ENCODE peak calls at places on chromosome 5, in ten cellular contexts. H, D, U, Y, X, T, E, N, A and Q are unnamed samples.

GRCh38 chr5:95959964-95960801 is 1.5 kb downstream of the ELL2 start:
- DNase-seq in H (peak), D (no peak), U (no peak), Y (no peak), X (no peak), T (no peak), E (peak), N (peak), A (no peak), Q (no peak)

GRCh38 chr5:163846512-163846911 is 341.1 kb downstream of the MAT2B start:
- DNase-seq in H (peak), D (no peak), U (no peak), Y (no peak), X (peak), T (peak), E (peak), N (no peak), A (no peak), Q (no peak)

GRCh38 chr5:68010740-68011139 is 204.8 kb upstream of the PIK3R1 start:
- DNase-seq in H (no peak), D (no peak), U (no peak), Y (no peak), X (no peak), T (no peak), E (no peak), N (no peak), A (no peak), Q (no peak)

GRCh38 chr5:58985311-58985710 is 402.4 kb downstream of the RAB3C start:
- DNase-seq in H (no peak), D (no peak), U (no peak), Y (no peak), X (no peak), T (no peak), E (no peak), N (no peak), A (no peak), Q (no peak)

GRCh38 chr5:131977212-131977604 is 31.7 kb upstream of the MEIKIN start:
- DNase-seq in H (no peak), D (no peak), U (no peak), Y (no peak), X (no peak), T (no peak), E (peak), N (no peak), A (no peak), Q (no peak)

GRCh38 chr5:40490464-40491083 is 189.1 kb upstream of the PTGER4 start:
- DNase-seq in H (no peak), D (no peak), U (no peak), Y (no peak), X (no peak), T (no peak), E (no peak), N (no peak), A (peak), Q (no peak)

GRCh38 chr5:126720369-126720768 is 56.6 kb upstream of the LMNB1 start:
- DNase-seq in H (no peak), D (no peak), U (no peak), Y (no peak), X (no peak), T (no peak), E (peak), N (no peak), A (no peak), Q (no peak)

GRCh38 chr5:142772766-142773293 is 2.7 kb downstream of the ARHGAP26 start:
- DNase-seq in H (no peak), D (no peak), U (no peak), Y (no peak), X (no peak), T (no peak), E (no peak), N (no peak), A (no peak), Q (no peak)

GRCh38 chr5:140570058-140570457 is 5.4 kb downstream of the SLC35A4 start:
- DNase-seq in H (no peak), D (no peak), U (no peak), Y (no peak), X (no peak), T (no peak), E (no peak), N (no peak), A (no peak), Q (no peak)

GRCh38 chr5:107092695-107093094 is 578.0 kb downstream of the EFNA5 start:
- DNase-seq in H (no peak), D (no peak), U (no peak), Y (no peak), X (no peak), T (no peak), E (no peak), N (no peak), A (no peak), Q (no peak)

GRCh38 chr5:40904205-40904993 is 4.9 kb upstream of the C7 start:
- DNase-seq in H (peak), D (peak), U (peak), Y (no peak), X (peak), T (peak), E (peak), N (peak), A (peak), Q (peak)

GRCh38 chr5:122515709-122516431 is 203.8 kb downstream of the SNCAIP start:
- DNase-seq in H (peak), D (peak), U (peak), Y (no peak), X (peak), T (peak), E (peak), N (no peak), A (peak), Q (peak)

GRCh38 chr5:14399054-14399657 is 182.4 kb upstream of the OTULINL start:
- DNase-seq in H (peak), D (peak), U (no peak), Y (no peak), X (peak), T (no peak), E (peak), N (peak), A (peak), Q (no peak)

GRCh38 chr5:757931-758697 is 26.4 kb downstream of the ZDHHC11B start:
- DNase-seq in H (no peak), D (no peak), U (no peak), Y (no peak), X (no peak), T (no peak), E (no peak), N (peak), A (no peak), Q (peak)

GRCh38 chr5:41542183-41542582 is 31.8 kb upstream of the PLCXD3 start:
- DNase-seq in H (no peak), D (no peak), U (no peak), Y (no peak), X (no peak), T (no peak), E (no peak), N (no peak), A (no peak), Q (no peak)

GRCh38 chr5:9301200-9301599 is 244.7 kb downstream of the SEMA5A start:
- DNase-seq in H (no peak), D (no peak), U (no peak), Y (no peak), X (no peak), T (no peak), E (no peak), N (no peak), A (no peak), Q (no peak)

GRCh38 chr5:41371741-41372140 is 138.7 kb downstream of the PLCXD3 start:
- DNase-seq in H (peak), D (no peak), U (peak), Y (no peak), X (no peak), T (no peak), E (peak), N (no peak), A (no peak), Q (no peak)

GRCh38 chr5:63911871-63912270 is 50.4 kb downstream of the HTR1A start:
- DNase-seq in H (no peak), D (no peak), U (no peak), Y (no peak), X (no peak), T (no peak), E (no peak), N (no peak), A (no peak), Q (no peak)

GRCh38 chr5:107467137-107467932 is 203.4 kb downstream of the EFNA5 start:
- DNase-seq in H (no peak), D (no peak), U (no peak), Y (no peak), X (no peak), T (no peak), E (no peak), N (peak), A (no peak), Q (no peak)